ENCODE peak calls at places on chromosomes 6 and 20, in eight cellular contexts. K is Caco-2, X is NCI-H1092 treated with DMSO at 0.1 percent for 48 hours, F is GM20000, D is WTC11, G is left cardiac atrium, P is ELR, Q is NCI-H526. H is an unnamed sample.
A peak's percentile ranks its signal among the peaks of the same experiment; 100 is the strongest.

GRCh38 chr6:30640481-30640880 is 6.5 kb upstream of the C6orf136 start:
- DNase-seq in K (no peak), X (no peak), F (no peak), D (no peak), G (no peak), P (no peak), Q (no peak), H (no peak)

GRCh38 chr20:61044499-61044898 is 207.6 kb upstream of the CDH4 start:
- DNase-seq in K (no peak), X (no peak), F (no peak), D (peak; percentile 43), G (no peak), P (peak; percentile 6), Q (peak; percentile 60), H (peak; percentile 3)

GRCh38 chr6:94511502-94512088 is 1065.7 kb upstream of the MANEA start:
- DNase-seq in K (no peak), X (no peak), F (no peak), D (no peak), G (no peak), P (no peak), Q (no peak), H (no peak)

GRCh38 chr20:15555913-15556312 is 1017.3 kb downstream of the KIF16B start:
- DNase-seq in K (no peak), X (no peak), F (no peak), D (no peak), G (no peak), P (no peak), Q (no peak), H (no peak)

GRCh38 chr6:3710403-3710802 is 41.1 kb downstream of the PXDC1 start:
- DNase-seq in K (no peak), X (no peak), F (no peak), D (no peak), G (no peak), P (no peak), Q (no peak), H (no peak)

GRCh38 chr20:46057856-46058655 is 29.0 kb downstream of the SLC12A5 start:
- DNase-seq in K (no peak), X (no peak), F (peak; percentile 46), D (peak; percentile 79), G (peak; percentile 56), P (peak; percentile 60), Q (peak; percentile 90), H (no peak)

GRCh38 chr20:49323622-49324238 is 45.9 kb upstream of the ZNFX1 start:
- DNase-seq in K (no peak), X (peak; percentile 5), F (peak; percentile 50), D (no peak), G (peak; percentile 33), P (peak; percentile 81), Q (peak; percentile 55), H (peak; percentile 45)

GRCh38 chr20:38346247-38346651 is at the start of gene LBP:
- DNase-seq in K (no peak), X (no peak), F (no peak), D (no peak), G (peak; percentile 45), P (no peak), Q (no peak), H (no peak)

GRCh38 chr6:40380271-40380670 is 206.9 kb downstream of the LRFN2 start:
- DNase-seq in K (no peak), X (no peak), F (no peak), D (no peak), G (no peak), P (no peak), Q (no peak), H (no peak)

GRCh38 chr6:21773199-21773974 is 179.8 kb downstream of the SOX4 start:
- DNase-seq in K (no peak), X (no peak), F (no peak), D (no peak), G (no peak), P (no peak), Q (no peak), H (no peak)

GRCh38 chr6:56573142-56573541 is 69.5 kb downstream of the DST start:
- DNase-seq in K (no peak), X (no peak), F (no peak), D (no peak), G (no peak), P (no peak), Q (no peak), H (no peak)

GRCh38 chr6:48928937-48929336 is 534.1 kb downstream of the MMUT start:
- DNase-seq in K (no peak), X (no peak), F (no peak), D (no peak), G (no peak), P (peak; percentile 35), Q (no peak), H (no peak)

GRCh38 chr6:4941782-4942672 is 61.8 kb downstream of the RPP40 start:
- DNase-seq in K (no peak), X (no peak), F (peak; percentile 59), D (no peak), G (peak; percentile 40), P (peak; percentile 94), Q (no peak), H (no peak)

GRCh38 chr6:130778946-130779657 is 48.1 kb upstream of the SMLR1 start:
- DNase-seq in K (no peak), X (no peak), F (no peak), D (no peak), G (no peak), P (peak; percentile 76), Q (no peak), H (no peak)

GRCh38 chr6:170265655-170266054 is 25.2 kb downstream of the DLL1 start:
- DNase-seq in K (peak; percentile 62), X (peak; percentile 20), F (no peak), D (no peak), G (peak; percentile 80), P (no peak), Q (peak; percentile 34), H (no peak)

GRCh38 chr6:318265-318890 is 26.1 kb downstream of the DUSP22 start:
- DNase-seq in K (peak; percentile 27), X (no peak), F (no peak), D (no peak), G (no peak), P (no peak), Q (no peak), H (no peak)

GRCh38 chr20:8250539-8251200 is 118.6 kb downstream of the PLCB1 start:
- DNase-seq in K (peak; percentile 73), X (no peak), F (no peak), D (no peak), G (no peak), P (no peak), Q (no peak), H (no peak)

GRCh38 chr6:39365281-39366074 is 43.0 kb upstream of the KCNK16 start:
- DNase-seq in K (no peak), X (no peak), F (no peak), D (no peak), G (no peak), P (peak; percentile 82), Q (no peak), H (no peak)

GRCh38 chr20:62905536-62906117 is 20.7 kb downstream of the DIDO1 start:
- DNase-seq in K (no peak), X (no peak), F (no peak), D (no peak), G (peak; percentile 17), P (no peak), Q (no peak), H (no peak)

GRCh38 chr6:44624226-44624625 is 236.7 kb downstream of the CDC5L start:
- DNase-seq in K (no peak), X (no peak), F (no peak), D (peak; percentile 52), G (no peak), P (no peak), Q (no peak), H (no peak)

GRCh38 chr6:1605822-1606532 is 3.7 kb upstream of the FOXC1 start:
- DNase-seq in K (no peak), X (no peak), F (peak; percentile 38), D (no peak), G (no peak), P (no peak), Q (peak; percentile 22), H (no peak)

GRCh38 chr6:37696841-37697735 is 595 bp downstream of the MDGA1 start:
- DNase-seq in K (no peak), X (no peak), F (peak; percentile 69), D (peak; percentile 25), G (no peak), P (peak; percentile 54), Q (peak; percentile 74), H (peak; percentile 41)

GRCh38 chr6:156731436-156731835 is 45.7 kb upstream of the ARID1B start:
- DNase-seq in K (no peak), X (peak; percentile 77), F (no peak), D (no peak), G (no peak), P (peak; percentile 70), Q (peak; percentile 55), H (no peak)

GRCh38 chr6:436308-437041 is 44.9 kb downstream of the IRF4 start:
- DNase-seq in K (no peak), X (no peak), F (no peak), D (no peak), G (no peak), P (peak; percentile 29), Q (no peak), H (no peak)

GRCh38 chr20:46367967-46368901 is 38.2 kb downstream of the ELMO2 start:
- DNase-seq in K (peak; percentile 32), X (no peak), F (no peak), D (no peak), G (no peak), P (peak; percentile 47), Q (no peak), H (no peak)

GRCh38 chr6:166530211-166531045 is 56.0 kb downstream of the RAMACL start:
- DNase-seq in K (no peak), X (no peak), F (no peak), D (no peak), G (no peak), P (no peak), Q (no peak), H (no peak)

GRCh38 chr6:1286972-1287600 is 24.8 kb upstream of the FOXQ1 start:
- DNase-seq in K (no peak), X (no peak), F (no peak), D (no peak), G (no peak), P (peak; percentile 95), Q (no peak), H (no peak)

GRCh38 chr6:14072084-14072483 is 45.5 kb upstream of the CD83 start:
- DNase-seq in K (no peak), X (no peak), F (no peak), D (no peak), G (no peak), P (peak; percentile 47), Q (no peak), H (no peak)

GRCh38 chr6:144349690-144350132 is 64.6 kb downstream of the UTRN start:
- DNase-seq in K (no peak), X (no peak), F (peak; percentile 16), D (no peak), G (peak; percentile 45), P (peak; percentile 72), Q (no peak), H (peak; percentile 48)